ENCODE peak calls at places on chromosomes 12 and 14, in nine cellular contexts. V is neural progenitor cell, M is GM23248, C is MM.1S, B is SK-N-SH, K is GM23338, I is PC-3, G is hepatocyte, Q is HCT116. N is an unnamed sample. For H3K36me3, the result is how much of the 10 kb centered on the place peaks cover.

GRCh38 chr12:67433393-67434175 is 164.4 kb downstream of the CAND1 start:
- DNase-seq in V (no peak), M (peak), C (no peak), B (no peak), K (no peak), I (peak), G (no peak), Q (no peak), N (peak)

GRCh38 chr14:39467889-39468524 is 35.8 kb upstream of the FBXO33 start:
- DNase-seq in V (peak), M (peak), C (peak), B (no peak), K (peak), I (peak), G (peak), Q (peak), N (peak)

GRCh38 chr12:3333583-3333982 is 157.4 kb upstream of the PRMT8 start:
- DNase-seq in V (peak), M (no peak), C (no peak), B (peak), K (peak), I (peak), G (peak), Q (peak), N (no peak)

GRCh38 chr12:123120452-123121166 is 30.3 kb downstream of the PITPNM2 start:
- DNase-seq in V (no peak), M (peak), C (peak), B (no peak), K (no peak), I (peak), G (no peak), Q (no peak), N (no peak)

GRCh38 chr12:51269174-51270066 is 795 bp downstream of the SMAGP start:
- DNase-seq in V (peak), M (peak), C (peak), B (peak), K (peak), I (peak), G (peak), Q (no peak), N (peak)

GRCh38 chr12:122471324-122472226 is 29.2 kb downstream of the ZCCHC8 start:
- DNase-seq in V (peak), M (peak), C (peak), B (peak), K (peak), I (peak), G (peak), Q (peak), N (peak)

GRCh38 chr12:43180242-43180641 is 371.8 kb downstream of the ADAMTS20 start:
- DNase-seq in V (no peak), M (no peak), C (no peak), B (peak), K (no peak), I (no peak), G (no peak), Q (no peak), N (no peak)

GRCh38 chr12:130486146-130486435 is 148.4 kb downstream of the PIWIL1 start:
- DNase-seq in V (no peak), M (no peak), C (no peak), B (no peak), K (no peak), I (no peak), G (no peak), Q (no peak), N (no peak)

GRCh38 chr12:15044461-15044860 is 71.6 kb downstream of the PDE6H start:
- DNase-seq in V (no peak), M (peak), C (no peak), B (no peak), K (no peak), I (no peak), G (no peak), Q (no peak), N (no peak)

GRCh38 chr12:4743046-4743445 is 22.8 kb downstream of the GALNT8 start:
- DNase-seq in V (peak), M (no peak), C (no peak), B (no peak), K (peak), I (no peak), G (no peak), Q (no peak), N (no peak)

GRCh38 chr12:3133410-3133793 is 56.2 kb downstream of the TSPAN9 start:
- DNase-seq in V (no peak), M (peak), C (no peak), B (peak), K (no peak), I (no peak), G (no peak), Q (no peak), N (no peak)

GRCh38 chr14:103584326-103584915 is 21.7 kb downstream of the COA8 start:
- DNase-seq in V (no peak), M (no peak), C (no peak), B (no peak), K (no peak), I (no peak), G (no peak), Q (no peak), N (no peak)

GRCh38 chr12:51392556-51393237 is 1.5 kb upstream of the GALNT6 start:
- DNase-seq in V (peak), M (peak), C (peak), B (no peak), K (peak), I (no peak), G (peak), Q (no peak), N (no peak)

GRCh38 chr14:31418440-31418839 is 1.9 kb downstream of the HEATR5A start:
- DNase-seq in V (no peak), M (peak), C (no peak), B (no peak), K (no peak), I (no peak), G (no peak), Q (no peak), N (no peak)

GRCh38 chr14:24367506-24368214 is at the start of gene NFATC4:
- DNase-seq in V (peak), M (peak), C (peak), B (peak), K (peak), I (peak), G (peak), Q (peak), N (peak)

GRCh38 chr12:75480469-75480949 is at the start of gene GLIPR1:
- DNase-seq in V (peak), M (peak), C (peak), B (peak), K (no peak), I (peak), G (peak), Q (no peak), N (peak)

GRCh38 chr14:105857816-105858675 is 331.7 kb downstream of the TMEM121 start:
- DNase-seq in V (no peak), M (no peak), C (peak), B (no peak), K (no peak), I (no peak), G (no peak), Q (no peak), N (peak)

GRCh38 chr14:102645746-102646440 is 53.4 kb downstream of the RCOR1 start:
- DNase-seq in V (no peak), M (peak), C (no peak), B (no peak), K (no peak), I (no peak), G (no peak), Q (no peak), N (peak)

GRCh38 chr12:127172857-127173256 is 1094.1 kb upstream of the TMEM132C start:
- DNase-seq in V (no peak), M (no peak), C (no peak), B (no peak), K (no peak), I (no peak), G (peak), Q (no peak), N (no peak)

GRCh38 chr12:104106965-104107364 is 31.0 kb downstream of the NFYB start:
- DNase-seq in V (no peak), M (no peak), C (no peak), B (no peak), K (no peak), I (no peak), G (no peak), Q (no peak), N (no peak)

GRCh38 chr12:19482551-19483109 is 43.3 kb downstream of the AEBP2 start:
- DNase-seq in V (peak), M (no peak), C (no peak), B (peak), K (peak), I (no peak), G (peak), Q (no peak), N (no peak)

GRCh38 chr12:49040364-49040855 is 20.2 kb downstream of the KMT2D start:
- DNase-seq in V (no peak), M (no peak), C (no peak), B (no peak), K (no peak), I (no peak), G (no peak), Q (no peak), N (no peak)

GRCh38 chr12:49043856-49044258 is 16.7 kb downstream of the KMT2D start:
- DNase-seq in V (peak), M (peak), C (peak), B (peak), K (peak), I (peak), G (peak), Q (no peak), N (peak)

GRCh38 chr12:49041036-49041880 is 19.3 kb downstream of the KMT2D start:
- DNase-seq in V (no peak), M (no peak), C (no peak), B (no peak), K (no peak), I (no peak), G (no peak), Q (no peak), N (no peak)

GRCh38 chr12:49043241-49043640 is 17.4 kb downstream of the KMT2D start:
- DNase-seq in V (no peak), M (no peak), C (no peak), B (no peak), K (no peak), I (no peak), G (no peak), Q (no peak), N (no peak)

DNA sequence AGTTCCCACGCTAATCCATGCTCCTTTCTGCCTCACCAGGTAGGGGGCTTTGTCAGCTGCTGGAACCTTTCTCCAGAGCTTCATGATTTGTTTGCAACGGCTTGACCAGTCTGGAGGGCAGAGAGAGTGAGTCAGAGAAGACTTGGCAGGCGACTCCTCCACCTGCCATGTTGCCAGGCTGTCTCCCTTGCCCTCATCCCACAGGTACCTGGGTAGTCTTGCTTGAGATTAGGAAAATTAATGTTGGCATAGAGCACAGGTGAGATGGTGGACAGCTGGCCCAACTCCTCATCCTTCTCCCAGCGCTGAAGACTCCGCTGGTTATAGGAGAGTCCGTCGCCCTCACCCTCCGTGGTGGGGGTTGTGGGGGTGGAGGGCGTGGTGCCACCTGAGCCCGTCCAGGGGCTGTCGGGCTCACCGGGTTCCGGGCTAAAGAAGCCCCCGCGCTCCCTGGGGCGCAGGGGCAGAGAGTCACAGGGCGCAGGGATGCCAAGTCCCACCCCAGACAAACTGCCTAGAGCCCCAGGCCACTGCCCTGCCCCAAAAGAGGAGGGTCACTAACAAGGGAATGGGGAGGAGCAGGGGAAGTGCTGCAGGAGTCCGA is 18.6 kb downstream of the KMT2D start:
- DNase-seq in V (no peak), M (no peak), C (no peak), B (no peak), K (no peak), I (peak), G (no peak), Q (no peak), N (no peak)
- H3K36me3 ChIP-seq in V (under half), M (under half), C (under half), B (half or more), K (under half), I (half or more), G (under half), Q (half or more), N (half or more)

GRCh38 chr14:93894992-93895391 is 32.2 kb upstream of the FAM181A start:
- DNase-seq in V (peak), M (no peak), C (no peak), B (peak), K (peak), I (no peak), G (no peak), Q (no peak), N (no peak)

GRCh38 chr14:93893550-93894329 is 33.4 kb upstream of the FAM181A start:
- DNase-seq in V (peak), M (peak), C (no peak), B (peak), K (peak), I (no peak), G (no peak), Q (no peak), N (no peak)

GRCh38 chr14:93892923-93893549 is 34.1 kb upstream of the FAM181A start:
- DNase-seq in V (peak), M (peak), C (peak), B (peak), K (peak), I (peak), G (peak), Q (peak), N (peak)

GRCh38 chr14:93891756-93892504 is 35.2 kb upstream of the FAM181A start:
- DNase-seq in V (no peak), M (no peak), C (no peak), B (no peak), K (no peak), I (peak), G (no peak), Q (no peak), N (no peak)

DNA sequence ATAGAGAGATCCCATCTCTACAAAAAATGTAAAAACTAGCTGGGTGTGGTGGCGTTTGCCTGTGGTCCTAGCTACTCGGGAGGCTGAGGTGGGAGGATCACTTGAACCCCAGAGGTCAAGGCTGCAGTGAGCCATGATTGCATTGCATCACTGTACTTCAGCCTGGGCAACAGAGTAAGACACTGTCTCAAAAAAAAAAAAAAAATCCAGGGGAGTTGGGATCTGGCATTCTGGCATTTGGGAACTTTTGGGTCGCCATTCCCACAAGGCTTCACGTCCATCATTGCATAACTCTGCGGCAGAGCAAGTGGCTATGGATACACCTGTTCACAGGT is 34.7 kb upstream of the FAM181A start:
- DNase-seq in V (no peak), M (no peak), C (no peak), B (no peak), K (no peak), I (no peak), G (no peak), Q (no peak), N (no peak)
- H2AFZ ChIP-seq in V (peak), M (no peak), C (no peak), B (no peak), K (peak), I (no peak), G (no peak), Q (no peak), N (no peak)

DNA sequence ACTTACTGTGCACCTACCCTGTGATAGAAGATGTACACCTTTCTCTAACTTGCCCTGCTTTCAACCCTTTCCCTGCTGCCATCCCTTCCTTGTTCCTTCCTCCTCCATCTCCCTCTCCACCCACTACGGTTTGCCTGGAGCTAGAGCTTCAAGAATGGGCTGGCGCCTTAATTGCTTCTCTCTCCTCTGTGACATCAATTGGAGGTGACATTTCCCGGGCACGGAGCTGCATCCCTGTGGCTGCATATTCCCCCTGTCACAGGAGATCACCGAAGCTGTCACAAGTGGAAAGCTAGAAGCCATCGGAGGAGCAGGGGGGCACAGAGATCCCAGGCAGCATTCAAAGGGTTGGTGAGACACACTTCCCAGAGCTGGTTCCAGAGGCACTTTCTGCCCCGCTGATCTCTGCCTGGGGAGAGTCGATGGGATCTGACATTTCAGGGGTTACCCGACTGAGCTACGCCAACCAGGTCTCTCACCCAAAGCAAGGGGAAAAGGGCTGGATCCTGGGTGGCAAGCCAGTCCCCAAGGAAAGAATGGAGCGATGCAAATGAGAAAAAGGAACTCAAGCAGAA is 604.9 kb downstream of the MED13L start:
- DNase-seq in V (no peak), M (no peak), C (no peak), B (no peak), K (no peak), I (no peak), G (no peak), Q (no peak), N (no peak)
- TF ChIP-seq EZH2phosphoT487 in V (no peak), M (no peak), C (no peak), B (no peak), K (no peak), I (no peak), G (no peak), Q (no peak), N (no peak)

GRCh38 chr14:73789996-73790581 is 61.5 kb upstream of the PTGR2 start:
- DNase-seq in V (no peak), M (peak), C (no peak), B (no peak), K (no peak), I (peak), G (peak), Q (no peak), N (no peak)

GRCh38 chr14:73788871-73789590 is 62.6 kb upstream of the PTGR2 start:
- DNase-seq in V (no peak), M (no peak), C (no peak), B (no peak), K (no peak), I (no peak), G (no peak), Q (no peak), N (no peak)

GRCh38 chr14:73795974-73796373 is 55.7 kb upstream of the PTGR2 start:
- DNase-seq in V (no peak), M (peak), C (no peak), B (no peak), K (no peak), I (peak), G (peak), Q (peak), N (no peak)

GRCh38 chr14:73795466-73795865 is 56.2 kb upstream of the PTGR2 start:
- DNase-seq in V (no peak), M (no peak), C (no peak), B (no peak), K (no peak), I (no peak), G (no peak), Q (no peak), N (no peak)

GRCh38 chr14:73792476-73792875 is 59.2 kb upstream of the PTGR2 start:
- DNase-seq in V (peak), M (no peak), C (no peak), B (no peak), K (peak), I (no peak), G (no peak), Q (no peak), N (no peak)
- H3K36me3 ChIP-seq in V (under half), M (under half), C (under half), B (under half), K (under half), I (under half), G (under half), Q (under half), N (under half)

GRCh38 chr12:69900720-69901131 is 75.7 kb downstream of the MYRFL start:
- DNase-seq in V (peak), M (peak), C (peak), B (peak), K (peak), I (peak), G (peak), Q (peak), N (peak)

GRCh38 chr12:69894800-69895199 is 69.8 kb downstream of the MYRFL start:
- DNase-seq in V (no peak), M (no peak), C (no peak), B (no peak), K (peak), I (no peak), G (no peak), Q (no peak), N (no peak)

GRCh38 chr12:69898236-69898635 is 73.2 kb downstream of the MYRFL start:
- DNase-seq in V (no peak), M (peak), C (no peak), B (no peak), K (no peak), I (no peak), G (no peak), Q (no peak), N (no peak)

GRCh38 chr12:69897744-69898143 is 72.7 kb downstream of the MYRFL start:
- DNase-seq in V (no peak), M (peak), C (peak), B (no peak), K (peak), I (peak), G (peak), Q (no peak), N (no peak)

DNA sequence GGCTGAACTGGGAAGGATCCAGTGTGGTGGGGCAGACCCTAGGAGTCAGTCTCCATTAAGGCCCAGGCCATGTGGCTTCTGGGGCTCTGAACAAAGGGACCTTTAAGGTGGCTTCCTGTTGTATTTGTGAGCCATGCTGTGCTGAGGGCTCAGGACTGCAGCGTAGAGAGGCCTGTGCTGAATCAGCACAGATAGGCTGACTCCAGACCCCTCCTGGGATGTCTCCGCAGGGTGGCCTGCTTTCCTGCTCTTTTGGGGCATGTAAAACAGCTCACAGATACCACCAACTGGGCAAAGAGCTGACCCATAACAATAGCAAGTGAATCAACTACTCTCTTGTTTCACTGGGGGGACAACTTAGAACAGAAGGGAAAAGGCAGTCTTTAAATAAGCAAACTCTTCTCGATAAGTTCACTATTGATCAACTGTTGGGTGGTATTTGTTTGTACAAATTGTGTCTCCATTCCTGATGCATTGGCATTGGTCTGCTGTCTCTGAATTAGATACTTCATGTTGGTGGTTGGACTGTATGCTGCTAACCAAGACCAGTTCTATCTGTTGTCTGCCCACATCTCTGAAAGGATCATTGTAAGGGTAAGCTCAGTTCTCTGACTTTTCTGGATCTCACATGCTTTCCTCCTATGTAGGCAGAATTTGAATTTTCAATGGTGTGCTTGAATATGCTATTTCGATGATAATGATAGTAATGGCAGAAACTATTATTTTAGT is 71.8 kb downstream of the MYRFL start:
- DNase-seq in V (peak), M (no peak), C (no peak), B (no peak), K (peak), I (no peak), G (no peak), Q (no peak), N (no peak)
- H2AFZ ChIP-seq in V (peak), M (no peak), C (no peak), B (no peak), K (no peak), I (no peak), G (no peak), Q (no peak), N (peak)